ENCODE peak calls at places on chromosomes 12 and 14, in seven cellular contexts. L is fibroblast of pulmonary artery, G is fibroblast of the aortic adventitia, U is ovary, W is AG09319, F is OCI-LY7, D is amygdala. S is an unnamed sample.

GRCh38 chr12:106892075-106892474 is 63.6 kb upstream of the TMEM263 start:
- DNase-seq in U (no peak), W (no peak), G (no peak), F (no peak), D (no peak), L (no peak), S (no peak)

GRCh38 chr12:124286414-124286813 is 8.5 kb upstream of the RFLNA start:
- DNase-seq in U (no peak), L (peak; percentile 14), W (no peak), D (no peak), F (no peak), G (no peak), S (peak; percentile 11)

GRCh38 chr12:29088611-29089219 is 60.4 kb upstream of the FAR2 start:
- DNase-seq in F (no peak), W (no peak), D (no peak), G (peak; percentile 37), L (peak; percentile 45), U (no peak), S (peak; percentile 56)

GRCh38 chr12:114835031-114835430 is 151.1 kb upstream of the TBX3 start:
- DNase-seq in D (no peak), F (no peak), G (peak; percentile 66), W (peak; percentile 40), L (peak; percentile 92), U (no peak), S (peak; percentile 53)

GRCh38 chr12:104280111-104280510 is 23.4 kb upstream of the EID3 start:
- DNase-seq in L (no peak), F (no peak), U (no peak), G (no peak), W (no peak), D (no peak), S (no peak)

GRCh38 chr14:37124617-37125016 is 47.8 kb downstream of the SLC25A21 start:
- DNase-seq in G (no peak), L (no peak), D (no peak), F (no peak), U (no peak), W (no peak), S (no peak)

GRCh38 chr12:43434614-43435013 is 117.4 kb downstream of the ADAMTS20 start:
- DNase-seq in L (no peak), D (no peak), F (no peak), G (no peak), U (no peak), W (no peak), S (no peak)

GRCh38 chr12:9345163-9345562 is 137.0 kb upstream of the PZP start:
- DNase-seq in W (no peak), U (no peak), G (no peak), F (no peak), D (no peak), L (no peak), S (no peak)

GRCh38 chr14:24681056-24681455 is 47.1 kb upstream of the GZMB start:
- DNase-seq in L (no peak), W (no peak), G (no peak), D (no peak), U (no peak), F (no peak), S (no peak)

GRCh38 chr14:93002851-93003298 is 79.9 kb downstream of the CHGA start:
- DNase-seq in G (no peak), L (no peak), F (no peak), W (no peak), U (no peak), D (no peak), S (no peak)

GRCh38 chr12:44159870-44160269 is 324.0 kb downstream of the TMEM117 start:
- DNase-seq in L (no peak), D (no peak), F (no peak), G (no peak), W (no peak), U (no peak), S (no peak)

GRCh38 chr14:100709252-100709955 is 17.3 kb upstream of the DLK1 start:
- DNase-seq in U (peak; percentile 64), D (no peak), G (peak; percentile 31), L (peak; percentile 27), W (no peak), F (no peak), S (peak; percentile 74)

GRCh38 chr14:30267141-30267540 is 291.8 kb upstream of the G2E3 start:
- DNase-seq in D (no peak), G (peak; percentile 48), U (no peak), L (peak; percentile 61), W (no peak), F (no peak), S (peak; percentile 30)

GRCh38 chr14:29166507-29166906 is 399.9 kb downstream of the FOXG1 start:
- DNase-seq in D (no peak), L (no peak), F (no peak), U (no peak), G (no peak), W (no peak), S (no peak)

GRCh38 chr12:17076335-17076734 is 470.4 kb upstream of the LMO3 start:
- DNase-seq in G (no peak), D (no peak), F (no peak), W (no peak), L (no peak), U (no peak), S (no peak)

GRCh38 chr12:119175115-119175514 is 3.6 kb upstream of the HSPB8 start:
- DNase-seq in L (no peak), U (no peak), G (no peak), D (no peak), W (no peak), F (no peak), S (no peak)

GRCh38 chr12:109765493-109765810 is 51.8 kb downstream of the FAM222A start:
- DNase-seq in U (no peak), F (no peak), L (no peak), W (no peak), D (no peak), G (no peak), S (no peak)

GRCh38 chr12:87160848-87161601 is 868.2 kb downstream of the C12orf50 start:
- DNase-seq in L (no peak), U (no peak), F (no peak), D (no peak), W (no peak), G (no peak), S (peak; percentile 60)

GRCh38 chr12:95102916-95103671 is 29.7 kb upstream of the NR2C1 start:
- DNase-seq in W (peak; percentile 52), F (peak; percentile 28), U (no peak), G (peak; percentile 33), D (no peak), L (peak; percentile 51), S (peak; percentile 86)

GRCh38 chr14:68947802-68948201 is 31.3 kb downstream of the ACTN1 start:
- DNase-seq in U (no peak), L (peak; percentile 93), W (no peak), G (peak; percentile 79), D (no peak), F (no peak), S (peak; percentile 80)

GRCh38 chr12:67449591-67450052 is 180.5 kb downstream of the CAND1 start:
- DNase-seq in L (no peak), G (no peak), U (no peak), D (no peak), F (peak; percentile 28), W (no peak), S (no peak)

GRCh38 chr12:23752245-23752644 is 197.2 kb downstream of the SOX5 start:
- DNase-seq in F (no peak), U (no peak), D (no peak), W (no peak), G (no peak), L (no peak), S (no peak)

GRCh38 chr12:94740601-94741362 is 90.4 kb upstream of the TMCC3 start:
- DNase-seq in D (no peak), W (no peak), F (no peak), G (no peak), U (no peak), L (no peak), S (no peak)

GRCh38 chr12:104281636-104282035 is 21.9 kb upstream of the EID3 start:
- DNase-seq in D (no peak), U (no peak), W (no peak), F (no peak), L (peak; percentile 25), G (peak; percentile 65), S (peak; percentile 25)

GRCh38 chr12:121218588-121219352 is 8.8 kb downstream of the P2RX4 start:
- DNase-seq in W (no peak), F (no peak), L (no peak), U (no peak), G (no peak), D (no peak), S (no peak)

GRCh38 chr12:112985655-112986290 is 7.5 kb downstream of the OAS2 start:
- DNase-seq in W (no peak), F (no peak), G (no peak), L (no peak), U (no peak), D (no peak), S (no peak)

GRCh38 chr14:22336031-22336430 is 253.0 kb downstream of the DAD1 start:
- DNase-seq in W (no peak), U (no peak), L (no peak), D (no peak), G (no peak), F (no peak), S (no peak)

GRCh38 chr12:49662998-49663843 is 39.9 kb downstream of the PRPF40B start:
- DNase-seq in L (peak; percentile 93), G (peak; percentile 81), F (peak; percentile 94), U (peak; percentile 63), D (no peak), W (peak; percentile 41), S (peak; percentile 68)

GRCh38 chr14:74867673-74868072 is 8.3 kb downstream of the PROX2 start:
- DNase-seq in F (no peak), D (peak; percentile 33), U (no peak), W (peak; percentile 69), L (peak; percentile 50), G (peak; percentile 90), S (peak; percentile 82)

GRCh38 chr14:72315720-72316119 is 383.5 kb downstream of the RGS6 start:
- DNase-seq in D (no peak), G (no peak), U (no peak), F (no peak), W (no peak), L (no peak), S (no peak)

GRCh38 chr14:93458234-93458633 is 27.5 kb downstream of the UNC79 start:
- DNase-seq in L (no peak), G (no peak), W (no peak), F (no peak), U (no peak), D (no peak), S (no peak)

S was measured in adipocyte.